ENCODE peak calls at places on chromosomes 4 and X, in nine cellular contexts. X is psoas muscle, T is tibial nerve, D is progenitor cell of endocrine pancreas, F is MM.1S, N is choroid plexus epithelial cell, B is tibial artery, W is H9, I is foreskin fibroblast. O is an unnamed sample.

GRCh38 chr4:4386736-4387392 is at the start of gene NSG1:
- DNase-seq in X (no peak), N (peak), B (no peak), I (no peak), F (no peak), W (no peak), T (no peak), D (peak), O (no peak)

GRCh38 chrX:55210931-55211677 is 9.0 kb upstream of the PAGE5 start:
- DNase-seq in N (no peak), D (no peak), W (no peak), T (no peak), I (no peak), F (no peak), B (no peak), X (no peak), O (no peak)

GRCh38 chr4:41709844-41710481 is 38.6 kb downstream of the PHOX2B start:
- DNase-seq in D (no peak), X (no peak), T (no peak), N (peak), I (peak), F (no peak), W (no peak), B (no peak), O (no peak)

GRCh38 chr4:146957252-146957651 is 11.6 kb upstream of the TTC29 start:
- DNase-seq in N (peak), W (no peak), I (peak), F (no peak), T (no peak), X (no peak), D (no peak), B (no peak), O (peak)

GRCh38 chrX:104166735-104167436 is 633 bp downstream of the FAM199X start:
- DNase-seq in T (peak), X (no peak), B (peak), N (no peak), W (no peak), I (no peak), D (no peak), F (no peak), O (no peak)

GRCh38 chrX:71619193-71619592 is 882 bp upstream of the CXCR3 start:
- DNase-seq in B (no peak), F (no peak), T (no peak), X (no peak), W (no peak), D (no peak), N (no peak), I (no peak), O (no peak)

GRCh38 chrX:10617186-10617963 is 3.0 kb downstream of the MID1 start:
- DNase-seq in X (no peak), B (no peak), T (no peak), D (no peak), W (no peak), I (no peak), N (no peak), F (no peak), O (no peak)

GRCh38 chr4:4394644-4395043 is 7.7 kb downstream of the NSG1 start:
- DNase-seq in T (no peak), X (no peak), W (no peak), N (peak), I (no peak), D (no peak), F (no peak), B (no peak), O (no peak)

GRCh38 chrX:151981129-151981528 is 6.7 kb upstream of the GABRE start:
- DNase-seq in T (no peak), F (no peak), W (no peak), X (no peak), N (peak), I (peak), B (no peak), D (no peak), O (no peak)

GRCh38 chr4:6963139-6963611 is 53.5 kb downstream of the TBC1D14 start:
- DNase-seq in W (no peak), F (no peak), T (no peak), X (no peak), D (no peak), I (peak), N (no peak), B (no peak), O (no peak)

GRCh38 chrX:1442724-1443367 is 9.9 kb downstream of the ASMTL start:
- DNase-seq in N (no peak), B (no peak), T (no peak), W (peak), F (no peak), I (no peak), D (no peak), X (no peak), O (no peak)

GRCh38 chr4:11488657-11489448 is 60.2 kb upstream of the HS3ST1 start:
- DNase-seq in T (no peak), F (no peak), B (no peak), N (no peak), D (no peak), X (no peak), I (no peak), W (no peak), O (no peak)

GRCh38 chrX:140034916-140035315 is 69.6 kb upstream of the CXorf66 start:
- DNase-seq in T (no peak), N (peak), I (no peak), F (peak), D (no peak), X (no peak), B (no peak), W (no peak), O (no peak)

GRCh38 chrX:29431895-29432294 is 783.5 kb upstream of the MAGEB2 start:
- DNase-seq in T (no peak), X (no peak), N (no peak), F (no peak), B (no peak), D (no peak), I (no peak), W (no peak), O (no peak)

GRCh38 chrX:15983034-15983433 is 128.4 kb upstream of the AP1S2 start:
- DNase-seq in X (no peak), F (no peak), N (no peak), W (no peak), I (no peak), B (no peak), D (no peak), T (no peak), O (no peak)

GRCh38 chr4:88456757-88457306 is at the start of gene HERC5:
- DNase-seq in T (peak), W (peak), F (peak), N (peak), D (peak), X (peak), B (peak), I (peak), O (peak)

GRCh38 chr4:181176306-181176705 is 1066.9 kb upstream of the TENM3 start:
- DNase-seq in T (no peak), N (peak), X (no peak), W (no peak), I (no peak), F (no peak), B (no peak), D (no peak), O (no peak)

GRCh38 chrX:136147966-136148365 is 633 bp downstream of the FHL1 start:
- DNase-seq in N (no peak), F (no peak), I (no peak), T (no peak), B (no peak), X (no peak), D (no peak), W (no peak), O (no peak)

GRCh38 chr4:102022343-102022742 is 231.8 kb downstream of the BANK1 start:
- DNase-seq in D (no peak), I (no peak), W (no peak), N (no peak), F (no peak), T (no peak), X (no peak), B (no peak), O (no peak)

GRCh38 chr4:113978561-113979156 is 788 bp downstream of the ARSJ start:
- DNase-seq in W (peak), I (no peak), X (no peak), N (no peak), D (no peak), F (no peak), B (no peak), T (no peak), O (no peak)

GRCh38 chr4:173519130-173520101 is 10.6 kb downstream of the HAND2 start:
- DNase-seq in I (no peak), D (no peak), T (no peak), F (no peak), N (no peak), W (no peak), B (no peak), X (no peak), O (no peak)

GRCh38 chrX:102832661-102833060 is 104.4 kb upstream of the RAB40AL start:
- DNase-seq in T (no peak), W (peak), X (no peak), N (peak), F (no peak), D (no peak), B (no peak), I (peak), O (peak)

GRCh38 chr4:185467991-185468390 is 3.5 kb downstream of the CCDC110 start:
- DNase-seq in F (no peak), T (no peak), D (no peak), I (no peak), W (no peak), B (no peak), N (no peak), X (no peak), O (no peak)

GRCh38 chr4:1279253-1279652 is 10.4 kb upstream of the MAEA start:
- DNase-seq in N (no peak), B (no peak), F (no peak), X (no peak), T (no peak), D (no peak), W (no peak), I (no peak), O (no peak)

GRCh38 chrX:1378306-1378758 is 13.6 kb downstream of the SLC25A6 start:
- DNase-seq in T (no peak), N (no peak), B (no peak), W (no peak), I (no peak), D (no peak), X (no peak), F (no peak), O (no peak)

GRCh38 chr4:176793060-176793605 is 411 bp upstream of the VEGFC start:
- DNase-seq in B (no peak), X (no peak), N (no peak), F (no peak), W (no peak), I (no peak), D (no peak), T (no peak), O (no peak)

GRCh38 chr4:129254526-129254925 is 158.6 kb downstream of the C4orf33 start:
- DNase-seq in T (no peak), N (peak), D (no peak), B (no peak), I (no peak), X (no peak), W (no peak), F (no peak), O (no peak)

GRCh38 chrX:103734125-103734760 is 23.5 kb downstream of the TMEM31 start:
- DNase-seq in I (no peak), B (no peak), F (peak), N (peak), X (no peak), T (no peak), W (no peak), D (no peak), O (no peak)

GRCh38 chr4:75289843-75290616 is 224.2 kb downstream of the RCHY1 start:
- DNase-seq in W (peak), B (no peak), N (no peak), F (peak), T (no peak), X (no peak), I (no peak), D (no peak), O (no peak)

GRCh38 chr4:124854968-124855367 is 142.4 kb upstream of the ANKRD50 start:
- DNase-seq in X (no peak), T (no peak), N (peak), F (peak), D (no peak), B (no peak), W (no peak), I (peak), O (no peak)

GRCh38 chrX:65745427-65745826 is 78.0 kb downstream of the MSN start:
- DNase-seq in B (no peak), X (no peak), W (no peak), D (no peak), N (no peak), F (no peak), I (no peak), T (no peak), O (no peak)

GRCh38 chrX:77597511-77597910 is 150.3 kb downstream of the FGF16 start:
- DNase-seq in I (no peak), W (no peak), X (no peak), F (peak), D (no peak), B (no peak), N (no peak), T (no peak), O (no peak)

GRCh38 chrX:110852180-110852579 is 56.6 kb upstream of the CHRDL1 start:
- DNase-seq in N (peak), F (peak), X (no peak), D (no peak), I (peak), T (no peak), W (no peak), B (no peak), O (no peak)

GRCh38 chr4:2923141-2923551 is 40.1 kb downstream of the NOP14 start:
- DNase-seq in F (no peak), W (no peak), B (peak), X (no peak), I (no peak), D (no peak), N (peak), T (no peak), O (no peak)
- TF ChIP-seq CTCF in F (no peak), W (no peak), B (no peak), X (no peak), I (no peak), D (no peak), N (no peak), T (no peak), O (no peak)

DNA sequence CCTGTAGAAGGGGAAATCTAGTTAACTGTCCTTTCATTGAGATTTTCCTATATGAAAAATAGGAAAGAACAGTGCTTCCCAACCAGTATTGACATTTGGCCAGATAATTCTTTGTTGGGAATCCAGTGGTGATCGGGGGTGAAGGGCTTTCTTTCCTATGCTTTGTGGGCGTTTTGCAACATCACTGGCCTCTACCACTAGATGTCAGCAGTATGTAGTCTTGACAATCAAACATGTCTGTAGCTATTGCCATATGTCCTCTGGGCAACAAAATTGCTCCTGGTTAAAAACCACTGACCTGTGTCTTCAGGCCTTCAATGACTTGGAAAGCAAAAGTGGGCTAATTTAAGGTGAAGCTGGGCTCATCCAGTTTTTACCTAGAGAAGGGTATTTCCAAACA is 658.5 kb downstream of the DACH2 start:
- DNase-seq in F (peak), N (peak), X (no peak), T (no peak), W (peak), B (no peak), I (no peak), D (no peak), O (no peak)
- TF ChIP-seq CTCF in F (peak), N (peak), X (peak), T (no peak), W (peak), B (no peak), I (no peak), D (peak), O (peak)

GRCh38 chr4:143207555-143207954 is 22.8 kb downstream of the USP38 start:
- DNase-seq in T (no peak), W (no peak), F (peak), X (no peak), B (no peak), D (no peak), I (no peak), N (peak), O (no peak)
- TF ChIP-seq CTCF in T (peak), W (peak), F (peak), X (peak), B (peak), D (peak), I (peak), N (no peak), O (peak)

GRCh38 chr4:81684357-81684756 is 212.7 kb upstream of the RASGEF1B start:
- DNase-seq in N (no peak), X (no peak), I (no peak), W (no peak), B (no peak), F (no peak), D (no peak), T (no peak), O (no peak)

GRCh38 chr4:81688085-81688484 is 216.4 kb upstream of the RASGEF1B start:
- DNase-seq in I (peak), X (no peak), T (no peak), F (peak), D (no peak), N (peak), W (no peak), B (no peak), O (peak)

GRCh38 chr4:81687470-81687869 is 215.8 kb upstream of the RASGEF1B start:
- DNase-seq in D (no peak), F (peak), T (no peak), I (no peak), B (no peak), N (no peak), X (no peak), W (no peak), O (no peak)

GRCh38 chr4:81682492-81682891 is 210.8 kb upstream of the RASGEF1B start:
- DNase-seq in N (no peak), F (no peak), W (no peak), I (no peak), X (no peak), B (no peak), T (no peak), D (no peak), O (no peak)

DNA sequence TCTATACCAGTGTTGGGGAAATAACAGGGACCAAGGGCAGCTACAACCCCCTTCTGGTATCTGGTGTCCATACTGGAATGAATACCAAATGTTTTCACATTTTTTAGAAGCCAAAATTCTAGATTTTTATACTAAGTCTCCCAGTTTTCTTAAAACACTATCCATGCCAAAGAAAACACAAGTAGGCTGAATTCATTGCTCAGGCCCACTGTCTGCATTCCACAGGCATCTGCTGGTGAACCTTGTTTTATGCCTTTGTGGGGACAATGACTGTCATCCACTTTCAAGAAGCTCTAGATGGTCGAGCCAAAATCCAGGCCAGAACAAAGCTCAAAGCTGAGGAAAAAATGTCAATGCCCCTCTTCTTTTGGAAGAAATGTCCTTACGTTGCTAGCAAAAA is 213.4 kb upstream of the RASGEF1B start:
- DNase-seq in N (peak), F (no peak), B (no peak), I (no peak), W (no peak), X (no peak), D (no peak), T (no peak), O (no peak)
- TF ChIP-seq CTCF in N (no peak), F (no peak), B (no peak), I (no peak), W (no peak), X (no peak), D (no peak), T (no peak), O (no peak)

GRCh38 chr4:73257995-73258667 is 467 bp downstream of the ANKRD17 start:
- DNase-seq in B (peak), I (peak), D (peak), N (peak), X (no peak), T (peak), W (peak), F (peak), O (no peak)

GRCh38 chr4:73257242-73257994 is 1.2 kb downstream of the ANKRD17 start:
- DNase-seq in I (peak), T (peak), B (peak), F (peak), W (peak), N (peak), X (peak), D (peak), O (peak)

GRCh38 chr4:73259552-73260140 is 1.0 kb upstream of the ANKRD17 start:
- DNase-seq in B (no peak), F (no peak), I (no peak), T (no peak), D (no peak), N (no peak), X (no peak), W (no peak), O (no peak)

DNA sequence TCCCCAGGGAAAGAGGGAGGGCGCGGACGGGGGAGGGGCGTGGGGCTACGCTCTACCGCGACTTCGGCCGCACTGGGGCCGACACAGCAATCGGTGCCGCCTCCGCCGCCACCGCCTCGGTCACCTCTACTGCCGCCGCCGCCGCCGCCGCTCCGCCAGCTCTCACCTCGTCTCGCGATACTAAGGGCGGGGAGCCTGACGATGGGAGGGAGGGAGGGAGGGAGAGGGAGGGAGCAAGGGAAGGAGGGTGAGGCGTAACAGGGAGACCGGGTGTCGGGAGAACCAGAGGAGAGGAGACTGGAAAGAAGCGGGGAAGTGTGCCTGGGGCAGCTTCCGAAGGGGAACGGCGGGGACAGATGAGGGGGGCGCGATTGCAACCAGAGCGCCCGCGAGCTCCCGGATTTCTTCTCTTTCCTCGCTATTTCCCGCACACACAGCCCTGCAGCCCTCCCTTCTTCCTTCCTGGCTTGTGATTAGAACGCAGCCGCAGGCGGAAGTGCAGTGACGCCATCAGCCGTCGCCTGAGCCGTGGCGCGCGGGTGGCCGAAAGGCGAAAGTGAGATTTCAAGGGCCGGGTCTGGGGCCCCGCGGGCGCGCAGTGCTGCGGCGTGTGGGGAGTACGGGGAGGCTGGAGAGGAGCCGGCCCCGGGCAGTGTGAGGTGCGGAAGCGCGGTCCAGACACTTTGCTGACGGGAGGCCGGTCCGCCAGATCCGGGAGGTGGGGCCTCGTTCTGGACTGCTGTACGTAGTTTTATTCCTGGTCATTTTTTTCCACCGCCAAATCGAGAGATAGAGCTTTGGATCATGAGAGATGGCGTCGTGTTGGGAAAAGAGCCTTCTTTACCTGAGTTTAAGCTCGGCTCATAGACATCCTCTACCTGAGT is at the start of gene ANKRD17:
- DNase-seq in W (peak), D (peak), I (peak), T (peak), X (peak), B (peak), N (peak), F (peak), O (peak)
- TF ChIP-seq CTCF in W (no peak), D (no peak), I (no peak), T (peak), X (no peak), B (peak), N (peak), F (no peak), O (no peak)

GRCh38 chrX:34332336-34332735 is 200.2 kb upstream of the FAM47A start:
- DNase-seq in T (no peak), X (no peak), W (no peak), B (no peak), F (no peak), N (peak), D (no peak), I (no peak), O (no peak)
- TF ChIP-seq CTCF in T (no peak), X (peak), W (peak), B (no peak), F (peak), N (peak), D (peak), I (no peak), O (peak)